ENCODE peak calls at places on chromosomes 3 and 15, in six cellular contexts. E is K562, X is HepG2, T is A549, P is NB4, B is GM12878. R is an unnamed sample.

GRCh38 chr15:41022487-41023090 is 69.3 kb downstream of the CHAC1 start:
- DNase-seq in T (peak; percentile 31), X (peak; percentile 28), B (peak; percentile 21), P (peak; percentile 66), E (peak; percentile 46), R (peak; percentile 80)

GRCh38 chr15:29792426-29793159 is 29.7 kb downstream of the TJP1 start:
- DNase-seq in E (no peak), B (no peak), P (no peak), X (no peak), T (no peak), R (no peak)

GRCh38 chr3:175307642-175308041 is 448.5 kb downstream of the NAALADL2 start:
- DNase-seq in P (no peak), B (no peak), T (no peak), X (no peak), E (no peak), R (peak; percentile 16)

GRCh38 chr15:63826513-63826912 is 7.2 kb downstream of the HERC1 start:
- DNase-seq in B (no peak), P (peak; percentile 17), T (no peak), X (no peak), E (peak; percentile 66), R (peak; percentile 47)

GRCh38 chr15:95598456-95598855 is 732.0 kb upstream of the NR2F2 start:
- DNase-seq in B (no peak), P (no peak), E (no peak), X (no peak), T (no peak), R (no peak)

GRCh38 chr15:31508656-31509055 is 182.0 kb downstream of the KLF13 start:
- DNase-seq in B (no peak), T (no peak), P (no peak), E (no peak), X (no peak), R (no peak)

GRCh38 chr15:39320355-39320754 is 260.5 kb upstream of the THBS1 start:
- DNase-seq in X (no peak), P (no peak), E (no peak), B (no peak), T (no peak), R (no peak)

GRCh38 chr3:36837089-36837488 is 72.7 kb upstream of the DCLK3 start:
- DNase-seq in E (no peak), T (no peak), B (no peak), X (no peak), P (no peak), R (peak; percentile 11)

GRCh38 chr3:23435318-23435717 is 232.2 kb downstream of the UBE2E2 start:
- DNase-seq in T (no peak), P (peak; percentile 32), X (no peak), B (no peak), E (no peak), R (no peak)

GRCh38 chr3:51961011-51961410 is 5.8 kb downstream of the GPR62 start:
- DNase-seq in P (no peak), T (no peak), X (no peak), E (no peak), B (no peak), R (no peak)

GRCh38 chr3:74904646-74905045 is 290.2 kb upstream of the CNTN3 start:
- DNase-seq in P (no peak), T (no peak), B (no peak), X (no peak), E (no peak), R (no peak)

GRCh38 chr3:119360046-119360445 is 65.9 kb downstream of the ARHGAP31 start:
- DNase-seq in T (no peak), X (no peak), E (no peak), P (no peak), B (no peak), R (no peak)

DNA sequence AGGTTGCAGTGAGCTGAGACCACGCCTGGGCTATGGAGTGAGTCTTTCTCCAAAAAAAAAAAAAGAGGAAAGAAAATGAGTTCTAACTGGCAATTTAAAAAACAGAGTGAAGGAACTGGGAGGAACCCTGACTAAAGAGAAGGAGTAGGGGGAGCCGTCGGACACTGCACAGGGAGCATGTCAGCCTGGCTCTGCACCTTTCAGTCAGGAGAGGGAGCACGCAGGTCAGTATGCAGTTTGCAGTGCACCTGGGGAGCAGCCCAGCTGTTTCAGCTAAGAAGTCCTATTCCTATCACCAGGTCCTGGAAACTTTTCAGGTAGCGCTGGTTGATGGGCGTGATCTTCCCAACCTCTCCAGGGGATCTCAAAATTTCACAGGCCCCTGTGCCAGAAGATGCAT is 14.9 kb upstream of the ZXDC start:
- DNase-seq in T (no peak), E (peak; percentile 15), X (peak; percentile 35), P (no peak), B (no peak), R (no peak)
- TF ChIP-seq MYC in T (no peak), E (no peak), X (no peak), P (no peak), B (no peak), R (no peak)

GRCh38 chr3:131028844-131029243 is 2.2 kb downstream of the NEK11 start:
- DNase-seq in T (no peak), X (no peak), B (no peak), E (no peak), P (no peak), R (no peak)

GRCh38 chr3:131031660-131032059 is 5.0 kb downstream of the NEK11 start:
- DNase-seq in X (no peak), B (no peak), P (no peak), T (no peak), E (no peak), R (no peak)

GRCh38 chr3:131036986-131037385 is 10.3 kb downstream of the NEK11 start:
- DNase-seq in E (no peak), P (no peak), B (no peak), T (no peak), X (no peak), R (no peak)

GRCh38 chr3:131036200-131036816 is 9.6 kb downstream of the NEK11 start:
- DNase-seq in P (no peak), B (no peak), E (no peak), X (no peak), T (no peak), R (no peak)

DNA sequence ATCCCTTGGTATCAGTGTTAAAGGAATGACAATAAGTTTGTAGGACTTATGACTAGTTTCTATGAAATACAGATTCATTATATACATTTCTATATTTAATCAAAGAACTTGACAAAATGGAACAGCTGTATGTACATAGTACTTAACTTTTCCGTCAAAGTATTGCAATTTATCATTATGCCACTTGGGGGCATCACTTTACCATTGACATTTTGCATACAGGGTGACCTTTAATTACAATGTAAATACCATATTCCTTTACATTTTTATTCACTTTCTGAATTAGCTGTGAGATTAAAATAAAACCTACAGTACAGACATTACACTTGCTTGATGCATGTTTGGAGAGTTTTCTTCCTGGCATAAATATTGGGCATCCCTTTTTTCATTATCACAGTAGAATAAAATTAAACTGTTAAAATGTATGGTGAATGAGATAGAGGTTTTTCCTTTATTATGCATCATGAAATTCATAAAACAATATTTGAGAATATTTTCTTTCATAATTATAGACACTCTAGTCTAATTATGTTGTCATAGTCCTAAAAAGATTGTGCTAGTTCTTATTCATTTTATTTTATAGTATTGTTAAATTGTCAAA is 6.9 kb downstream of the NEK11 start:
- DNase-seq in X (peak; percentile 43), E (peak; percentile 57), T (peak; percentile 14), P (peak; percentile 63), B (no peak), R (peak; percentile 75)
- TF ChIP-seq MYC in X (no peak), E (no peak), T (no peak), P (no peak), B (no peak), R (no peak)

DNA sequence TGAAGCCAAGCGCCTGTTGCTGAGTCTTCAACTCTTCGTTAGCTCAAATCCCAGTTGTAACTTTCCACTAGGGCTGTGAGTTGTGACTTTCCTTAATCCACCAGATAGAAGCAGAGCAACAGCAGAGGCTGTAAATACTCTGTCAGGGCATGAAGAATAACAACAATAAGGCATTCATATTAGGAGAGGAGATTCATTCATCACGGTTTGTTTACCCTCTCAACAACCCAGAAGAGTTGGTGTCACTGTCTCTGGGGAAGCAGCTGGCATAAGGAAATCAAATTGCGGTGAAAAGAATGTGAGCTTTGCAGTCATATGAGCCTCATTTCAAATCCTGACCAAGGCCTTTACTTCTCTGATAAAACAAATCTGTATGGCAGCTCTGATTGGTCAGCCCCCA is 184.8 kb downstream of the SHQ1 start:
- DNase-seq in B (no peak), P (no peak), T (no peak), E (no peak), X (peak; percentile 30), R (no peak)
- TF ChIP-seq MYC in B (no peak), P (no peak), T (no peak), E (no peak), X (no peak), R (no peak)

DNA sequence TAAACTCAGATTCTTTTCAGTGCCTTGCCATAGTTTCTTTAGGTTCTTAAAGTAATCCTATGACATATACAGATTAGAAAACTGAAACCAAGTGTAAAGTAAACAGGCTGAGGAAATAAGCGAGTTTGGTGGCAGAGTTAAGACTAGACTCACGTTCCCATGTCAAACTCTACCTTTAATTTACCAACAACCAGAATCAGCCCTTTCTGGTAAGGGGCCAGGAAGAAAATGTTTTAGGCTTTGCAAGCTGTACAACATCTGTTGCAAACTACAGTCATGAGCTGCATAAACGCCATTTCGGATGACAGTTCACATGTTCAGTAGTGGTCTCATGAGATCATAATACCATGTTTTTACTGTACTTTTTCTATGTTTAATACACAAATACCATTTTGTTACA is 128.0 kb upstream of the PRICKLE2 start:
- DNase-seq in X (no peak), T (no peak), B (no peak), P (no peak), E (no peak), R (peak; percentile 18)
- TF ChIP-seq MYC in X (no peak), T (no peak), B (no peak), P (no peak), E (no peak), R (no peak)

DNA sequence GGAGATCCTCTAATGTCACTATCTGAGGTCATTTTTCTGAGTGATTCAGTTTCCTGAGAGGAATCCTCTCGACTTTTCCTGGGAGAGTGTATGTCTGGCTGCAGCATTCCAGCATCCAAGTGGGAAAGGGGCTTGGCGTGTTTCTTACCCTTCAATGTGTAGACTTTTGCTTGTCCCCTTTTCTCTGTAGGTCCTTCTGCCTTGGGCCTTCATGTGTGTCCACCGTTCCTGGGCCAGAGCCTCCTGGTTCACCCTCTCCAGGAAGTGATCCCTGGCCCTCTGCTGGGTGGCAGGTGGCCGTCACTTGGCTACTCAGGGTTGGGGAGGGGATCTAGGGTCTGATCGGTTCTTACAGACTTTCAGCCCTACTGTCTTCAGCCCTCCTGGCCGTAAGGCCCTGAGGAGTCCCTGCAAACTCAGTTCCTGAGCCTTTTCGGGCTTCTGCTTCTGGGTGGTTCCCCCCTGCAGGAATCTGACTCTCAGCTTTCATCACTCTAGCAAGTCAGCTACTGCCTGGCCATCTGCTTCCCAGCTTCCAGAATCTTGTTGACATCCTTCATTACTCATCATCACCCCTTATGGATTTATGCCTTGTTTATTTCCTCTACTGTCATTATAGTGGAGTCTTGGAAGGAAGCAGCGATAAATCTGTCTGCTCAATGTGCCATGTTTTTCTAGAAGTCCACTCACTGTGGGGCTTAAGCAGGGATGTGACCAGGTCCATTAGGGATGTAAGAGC is 36.5 kb downstream of the GOLGA6L10 start:
- DNase-seq in X (no peak), T (no peak), E (no peak), P (no peak), B (no peak), R (peak; percentile 69)
- TF ChIP-seq MYC in X (no peak), T (no peak), E (no peak), P (no peak), B (no peak), R (no peak)

R was measured in endothelial cell of umbilical vein.